ENCODE peak calls at places on chromosomes 2 and 18, in seven cellular contexts. S is hepatocyte, F is heart right ventricle, P is Karpas-422, E is psoas muscle, U is stomach, T is colonic mucosa. Y is an unnamed sample.

GRCh38 chr2:161417428-161418274 is 1.6 kb downstream of the TBR1 start:
- DNase-seq in S (no peak), F (no peak), P (no peak), E (no peak), U (no peak), T (no peak), Y (no peak)

GRCh38 chr18:2903006-2903405 is 56.2 kb downstream of the EMILIN2 start:
- DNase-seq in S (peak; percentile 78), F (peak; percentile 70), P (no peak), E (peak; percentile 83), U (no peak), T (peak; percentile 69), Y (no peak)

GRCh38 chr2:214465386-214466146 is 54.7 kb downstream of the VWC2L start:
- DNase-seq in S (peak; percentile 28), F (peak; percentile 42), P (no peak), E (no peak), U (no peak), T (no peak), Y (no peak)

GRCh38 chr2:220892018-220892634 is 680.0 kb downstream of the EPHA4 start:
- DNase-seq in S (no peak), F (no peak), P (no peak), E (no peak), U (no peak), T (no peak), Y (no peak)

GRCh38 chr18:79200546-79201268 is 131.5 kb downstream of the ATP9B start:
- DNase-seq in S (peak; percentile 82), F (no peak), P (peak; percentile 67), E (no peak), U (no peak), T (peak; percentile 29), Y (peak; percentile 32)

GRCh38 chr2:30226144-30227032 is 4.9 kb upstream of the LBH start:
- DNase-seq in S (no peak), F (no peak), P (no peak), E (no peak), U (no peak), T (no peak), Y (no peak)

GRCh38 chr18:78980777-78981651 is 1.4 kb downstream of the SALL3 start:
- DNase-seq in S (no peak), F (no peak), P (no peak), E (no peak), U (no peak), T (no peak), Y (no peak)

GRCh38 chr2:96758987-96759386 is 1.7 kb upstream of the CNNM4 start:
- DNase-seq in S (no peak), F (no peak), P (no peak), E (no peak), U (no peak), T (peak; percentile 58), Y (no peak)

GRCh38 chr2:179201884-179202283 is 62.7 kb downstream of the SESTD1 start:
- DNase-seq in S (no peak), F (no peak), P (no peak), E (no peak), U (no peak), T (no peak), Y (no peak)

GRCh38 chr2:104733544-104733943 is 120.4 kb upstream of the POU3F3 start:
- DNase-seq in S (peak; percentile 26), F (no peak), P (peak; percentile 84), E (no peak), U (no peak), T (peak; percentile 27), Y (no peak)

GRCh38 chr2:77232909-77233308 is 289.3 kb downstream of the LRRTM4 start:
- DNase-seq in S (no peak), F (no peak), P (no peak), E (no peak), U (no peak), T (no peak), Y (no peak)

GRCh38 chr2:85215074-85216050 is 82.2 kb downstream of the TCF7L1 start:
- DNase-seq in S (peak; percentile 67), F (no peak), P (peak; percentile 55), E (peak; percentile 58), U (no peak), T (no peak), Y (peak; percentile 20)

GRCh38 chr2:239904496-239904895 is 120.6 kb downstream of the NDUFA10 start:
- DNase-seq in S (no peak), F (no peak), P (no peak), E (no peak), U (no peak), T (no peak), Y (no peak)

GRCh38 chr18:47932603-47933002 is 2.1 kb upstream of the SMAD2 start:
- DNase-seq in S (no peak), F (no peak), P (no peak), E (no peak), U (no peak), T (no peak), Y (no peak)

GRCh38 chr18:10525563-10526210 is at the start of gene NAPG:
- DNase-seq in S (peak; percentile 96), F (peak; percentile 94), P (peak; percentile 97), E (peak; percentile 96), U (peak; percentile 92), T (peak; percentile 90), Y (peak; percentile 81)

GRCh38 chr2:172447811-172448493 is 20.6 kb downstream of the ITGA6 start:
- DNase-seq in S (no peak), F (no peak), P (no peak), E (no peak), U (no peak), T (peak; percentile 15), Y (no peak)

GRCh38 chr2:98601532-98602132 is 6.7 kb downstream of the COA5 start:
- DNase-seq in S (peak; percentile 59), F (no peak), P (peak; percentile 64), E (peak; percentile 39), U (no peak), T (no peak), Y (no peak)

GRCh38 chr2:55862673-55863390 is 60.8 kb downstream of the EFEMP1 start:
- DNase-seq in S (peak; percentile 87), F (no peak), P (no peak), E (no peak), U (peak; percentile 33), T (no peak), Y (no peak)

GRCh38 chr2:67684991-67685390 is 287.9 kb downstream of the ETAA1 start:
- DNase-seq in S (no peak), F (no peak), P (no peak), E (no peak), U (no peak), T (no peak), Y (no peak)

GRCh38 chr2:3535794-3536681 is 16.7 kb upstream of the ADI1 start:
- DNase-seq in S (peak; percentile 85), F (peak; percentile 68), P (no peak), E (peak; percentile 75), U (peak; percentile 55), T (peak; percentile 36), Y (no peak)

GRCh38 chr2:41847744-41848441 is 199.9 kb upstream of the PKDCC start:
- DNase-seq in S (peak; percentile 52), F (no peak), P (peak; percentile 14), E (peak; percentile 59), U (no peak), T (no peak), Y (no peak)

GRCh38 chr2:19544020-19544383 is 185.6 kb upstream of the OSR1 start:
- DNase-seq in S (no peak), F (no peak), P (no peak), E (no peak), U (no peak), T (no peak), Y (no peak)
- H3K27ac ChIP-seq in S (no peak overlapping the region), F (no peak overlapping the region), P (no peak overlapping the region), E (no peak overlapping the region), U (no peak overlapping the region), T (no peak overlapping the region), Y (no peak overlapping the region)

DNA sequence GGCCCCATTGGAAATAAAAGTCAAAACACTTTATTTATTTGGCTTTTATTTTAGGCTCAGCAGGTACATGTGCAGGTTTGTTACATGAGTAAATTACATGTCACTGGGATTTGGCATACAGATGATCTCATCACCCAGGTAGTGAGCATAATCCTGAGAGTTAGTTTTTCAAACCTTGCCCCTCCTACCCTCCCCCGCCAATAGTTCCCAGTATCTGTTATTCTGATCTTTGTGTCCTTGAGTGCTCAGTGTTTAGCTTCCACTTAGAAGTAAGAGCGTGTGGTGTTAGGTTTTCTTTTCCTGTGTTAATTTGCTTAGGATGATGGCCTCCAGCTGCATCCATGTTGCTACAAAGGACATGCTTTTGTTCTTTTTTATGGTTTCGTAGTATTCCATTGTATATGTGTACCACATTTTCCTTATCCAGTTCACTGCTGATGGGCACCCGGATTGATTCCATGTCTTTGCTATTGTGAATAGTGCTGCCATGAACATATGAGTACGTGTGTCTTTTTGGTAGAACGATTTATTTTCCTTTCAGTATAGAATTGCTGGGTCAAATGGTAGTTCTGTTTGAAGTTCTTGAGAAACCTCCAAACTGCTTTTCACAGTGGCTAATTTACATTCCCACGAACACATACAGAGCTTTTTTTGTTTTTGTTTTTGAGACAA is 47.9 kb downstream of the ARMC9 start:
- DNase-seq in S (no peak), F (no peak), P (no peak), E (no peak), U (no peak), T (no peak), Y (no peak)
- H3K27ac ChIP-seq in S (no peak overlapping the region), F (no peak overlapping the region), P (no peak overlapping the region), E (no peak overlapping the region), U (no peak overlapping the region), T (peak overlapping the region; percentile 83), Y (no peak overlapping the region)

GRCh38 chr2:229027353-229028115 is 243.6 kb downstream of the PID1 start:
- DNase-seq in S (peak; percentile 14), F (no peak), P (no peak), E (no peak), U (no peak), T (no peak), Y (no peak)
- H3K27ac ChIP-seq in S (no peak overlapping the region), F (no peak overlapping the region), P (no peak overlapping the region), E (no peak overlapping the region), U (no peak overlapping the region), T (no peak overlapping the region), Y (no peak overlapping the region)

GRCh38 chr2:20617892-20618467 is 32.9 kb downstream of the HS1BP3 start:
- DNase-seq in S (peak; percentile 95), F (peak; percentile 96), P (no peak), E (peak; percentile 99), U (peak; percentile 98), T (peak; percentile 87), Y (peak; percentile 96)

GRCh38 chr2:20616341-20616871 is 34.5 kb downstream of the HS1BP3 start:
- DNase-seq in S (no peak), F (no peak), P (no peak), E (peak; percentile 51), U (peak; percentile 18), T (no peak), Y (no peak)

GRCh38 chr2:20615466-20616241 is 35.2 kb downstream of the HS1BP3 start:
- DNase-seq in S (peak; percentile 60), F (peak; percentile 59), P (no peak), E (peak; percentile 85), U (peak; percentile 25), T (no peak), Y (no peak)

GRCh38 chr2:20618468-20618885 is 32.4 kb downstream of the HS1BP3 start:
- DNase-seq in S (no peak), F (no peak), P (no peak), E (peak; percentile 82), U (peak; percentile 25), T (no peak), Y (no peak)

DNA sequence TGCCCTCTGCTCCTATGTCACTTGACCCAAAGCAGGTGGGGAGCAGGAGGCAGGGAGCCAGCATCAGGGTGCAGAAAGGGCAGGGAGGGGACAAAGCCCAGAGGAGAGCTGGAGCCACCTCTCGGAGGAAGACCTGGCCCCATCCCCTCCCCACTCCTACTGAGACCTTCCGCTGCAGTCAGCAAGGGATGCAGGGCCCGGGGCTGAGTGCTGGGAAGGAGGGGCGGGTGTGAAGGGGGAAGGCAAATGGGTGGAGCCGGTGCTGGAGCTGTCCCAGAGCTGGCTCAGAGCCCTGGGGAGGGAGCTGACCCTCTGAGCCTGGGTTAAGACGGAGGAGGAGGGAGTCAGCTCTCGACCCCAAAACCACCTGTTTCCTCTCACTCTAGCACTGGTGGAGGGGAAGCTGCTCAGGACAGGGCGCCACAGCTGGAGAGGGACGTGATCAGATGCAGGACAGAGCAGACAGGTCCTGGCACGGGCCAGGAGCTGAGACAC is 33.8 kb downstream of the HS1BP3 start:
- DNase-seq in S (peak; percentile 59), F (peak; percentile 91), P (no peak), E (peak; percentile 92), U (peak; percentile 67), T (peak; percentile 57), Y (no peak)
- H3K27ac ChIP-seq in S (peak overlapping the region; percentile 91), F (peak overlapping the region; percentile 99), P (no peak overlapping the region), E (peak overlapping the region; percentile 88), U (peak overlapping the region; percentile 64), T (peak overlapping the region; percentile 71), Y (peak overlapping the region; percentile 96)

Y was measured in caudate nucleus.